ENCODE peak calls at places on chromosomes 2 and 18, in five cellular contexts. O is stimulated activated naive B cell treated with anti-CD40 and anti-IgM and Interleukin-4, amounts not matched to agents 10 μg/mL and 1 μg/mL and 100 μg/mL, for 72 hours; K is left cardiac atrium; V is GDM1; D is amniotic stem cell. X is an unnamed sample.
A peak's percentile ranks its signal among the peaks of the same experiment; 100 is the strongest.

GRCh38 chr2:138712212-138712979 is 67.8 kb downstream of the NXPH2 start:
- DNase-seq in D (no peak), K (no peak), O (peak; percentile 5), V (no peak), X (no peak)

GRCh38 chr2:215356334-215356947 is 44.6 kb downstream of the ATIC start:
- DNase-seq in D (no peak), V (no peak), K (no peak), O (no peak), X (no peak)

GRCh38 chr2:130728007-130728454 is 839 bp upstream of the GPR148 start:
- DNase-seq in V (no peak), K (no peak), D (no peak), O (no peak), X (no peak)

GRCh38 chr18:48236822-48237221 is 172.4 kb downstream of the ZBTB7C start:
- DNase-seq in D (no peak), K (no peak), V (no peak), O (no peak), X (no peak)

GRCh38 chr2:98389248-98389605 is 43.0 kb downstream of the CNGA3 start:
- DNase-seq in D (no peak), K (no peak), O (no peak), V (no peak), X (no peak)

GRCh38 chr2:201107624-201108023 is 8.3 kb upstream of the CFLAR start:
- DNase-seq in O (no peak), K (no peak), D (no peak), V (no peak), X (no peak)

GRCh38 chr2:60706021-60706420 is 50.0 kb upstream of the PAPOLG start:
- DNase-seq in O (no peak), V (no peak), D (peak; percentile 26), K (no peak), X (no peak)

GRCh38 chr2:197786010-197786877 is 1.1 kb upstream of the BOLL start:
- DNase-seq in O (peak; percentile 42), D (no peak), V (no peak), K (no peak), X (peak; percentile 33)

GRCh38 chr2:8508766-8509165 is 173.1 kb upstream of the ID2 start:
- DNase-seq in D (no peak), V (no peak), O (no peak), K (no peak), X (no peak)

GRCh38 chr2:188599140-188599539 is 307.5 kb downstream of the GULP1 start:
- DNase-seq in O (no peak), K (no peak), D (no peak), V (no peak), X (peak; percentile 72)

GRCh38 chr2:28608061-28608828 is 112.4 kb downstream of the PLB1 start:
- DNase-seq in V (no peak), D (no peak), K (peak; percentile 26), O (no peak), X (no peak)

GRCh38 chr2:12796617-12797016 is 79.9 kb downstream of the TRIB2 start:
- DNase-seq in K (peak; percentile 71), O (no peak), D (no peak), V (no peak), X (peak; percentile 96)